ENCODE peak calls at places on chromosomes 2 and 18, in ten cellular contexts. A is neural progenitor cell, K is HCT116, O is GM06990, G is heart right ventricle, I is dorsolateral prefrontal cortex, R is OCI-LY7, N is mammary epithelial cell, Z is astrocyte of the spinal cord, U is transverse colon. B is an unnamed sample.

GRCh38 chr2:157748371-157749132 is 119.9 kb upstream of the ACVR1C start:
- DNase-seq in Z (peak), I (no peak), R (no peak), U (no peak), N (no peak), A (no peak), K (no peak), G (no peak), O (no peak), B (no peak)

GRCh38 chr2:29223851-29224692 is 108.9 kb downstream of the CLIP4 start:
- DNase-seq in O (no peak), U (peak), I (peak), R (no peak), A (no peak), N (peak), G (no peak), K (no peak), Z (peak), B (no peak)

GRCh38 chr18:47746615-47747014 is 183.8 kb downstream of the SMAD2 start:
- DNase-seq in I (no peak), N (no peak), G (no peak), Z (no peak), O (no peak), A (no peak), K (no peak), R (no peak), U (no peak), B (no peak)

GRCh38 chr2:205511221-205511620 is 171.1 kb upstream of the NRP2 start:
- DNase-seq in O (no peak), K (no peak), N (no peak), R (no peak), I (no peak), U (no peak), G (no peak), A (no peak), Z (peak), B (no peak)

GRCh38 chr2:222315443-222316121 is 16.8 kb upstream of the PAX3 start:
- DNase-seq in R (peak), U (no peak), K (no peak), G (no peak), O (no peak), I (no peak), N (no peak), A (no peak), Z (no peak), B (no peak)

GRCh38 chr18:22342625-22343024 is 75.1 kb downstream of the CTAGE1 start:
- DNase-seq in I (no peak), A (no peak), U (peak), Z (peak), R (no peak), G (no peak), N (peak), K (no peak), O (no peak), B (no peak)

GRCh38 chr2:215901796-215902195 is 111.6 kb downstream of the MREG start:
- DNase-seq in U (no peak), I (no peak), G (no peak), O (no peak), K (no peak), R (no peak), N (no peak), Z (no peak), A (no peak), B (no peak)

GRCh38 chr18:28163201-28163778 is 13.6 kb downstream of the CDH2 start:
- DNase-seq in N (no peak), G (no peak), O (no peak), R (no peak), I (no peak), A (no peak), U (no peak), Z (peak), K (no peak), B (no peak)

GRCh38 chr2:201233192-201234166 is 26.9 kb upstream of the CASP8 start:
- DNase-seq in O (peak), R (peak), K (peak), N (peak), I (no peak), A (no peak), U (peak), G (peak), Z (no peak), B (peak)

GRCh38 chr2:220076734-220077133 is 449.3 kb downstream of the SLC4A3 start:
- DNase-seq in O (no peak), R (no peak), Z (peak), I (no peak), N (peak), G (no peak), A (peak), U (no peak), K (no peak), B (peak)

GRCh38 chr2:96143231-96143847 is 1.9 kb downstream of the DUSP2 start:
- DNase-seq in R (peak), I (no peak), Z (no peak), K (no peak), N (no peak), O (no peak), U (no peak), G (no peak), A (no peak), B (no peak)

GRCh38 chr2:239323473-239323872 is 77.3 kb downstream of the HDAC4 start:
- DNase-seq in R (no peak), A (no peak), K (no peak), N (no peak), I (no peak), G (no peak), U (no peak), O (no peak), Z (no peak), B (no peak)

GRCh38 chr2:66929632-66930385 is 467.3 kb upstream of the ETAA1 start:
- DNase-seq in R (no peak), K (no peak), N (peak), O (no peak), Z (peak), G (peak), U (peak), A (no peak), I (no peak), B (peak)

GRCh38 chr2:73859721-73860586 is 31.2 kb downstream of the STAMBP start:
- DNase-seq in A (no peak), R (no peak), N (peak), O (no peak), U (no peak), K (peak), G (no peak), Z (peak), I (no peak), B (no peak)

GRCh38 chr18:59660976-59661743 is 36.1 kb downstream of the CCBE1 start:
- DNase-seq in U (no peak), N (peak), O (no peak), Z (peak), K (no peak), R (no peak), G (no peak), A (no peak), I (no peak), B (no peak)

GRCh38 chr2:56671973-56672569 is 488.3 kb downstream of the CCDC85A start:
- DNase-seq in I (no peak), R (no peak), K (no peak), N (peak), U (no peak), O (no peak), A (no peak), Z (no peak), G (no peak), B (no peak)

GRCh38 chr2:102147935-102148334 is 5.4 kb downstream of the IL1R1 start:
- DNase-seq in N (peak), R (no peak), A (no peak), U (no peak), K (no peak), Z (peak), G (no peak), I (no peak), O (no peak), B (no peak)

GRCh38 chr2:239630618-239631286 is 229.9 kb upstream of the HDAC4 start:
- DNase-seq in K (no peak), I (peak), U (no peak), N (peak), O (no peak), Z (peak), G (no peak), A (no peak), R (no peak), B (no peak)

GRCh38 chr2:113068706-113069485 is 1.1 kb downstream of the IL1F10 start:
- DNase-seq in I (no peak), R (no peak), Z (no peak), A (no peak), N (peak), K (no peak), U (no peak), O (no peak), G (no peak), B (no peak)

GRCh38 chr18:48657446-48658120 is 118.8 kb downstream of the CTIF start:
- DNase-seq in I (peak), R (no peak), O (no peak), G (no peak), Z (peak), U (no peak), A (peak), N (no peak), K (no peak), B (no peak)

GRCh38 chr18:76398295-76398694 is 96.7 kb downstream of the ZNF516 start:
- DNase-seq in U (no peak), O (no peak), Z (no peak), N (no peak), G (no peak), A (no peak), I (no peak), K (no peak), R (no peak), B (peak)

GRCh38 chr2:147182260-147182659 is 662.6 kb upstream of the ACVR2A start:
- DNase-seq in I (no peak), R (no peak), K (no peak), O (peak), G (no peak), N (peak), A (no peak), U (peak), Z (no peak), B (no peak)

GRCh38 chr18:65938592-65939372 is 188.0 kb downstream of the CDH7 start:
- DNase-seq in K (peak), N (no peak), Z (peak), A (peak), I (no peak), U (peak), R (peak), G (no peak), O (no peak), B (no peak)

GRCh38 chr2:50143822-50144575 is 887.9 kb downstream of the NRXN1 start:
- DNase-seq in U (no peak), I (no peak), O (peak), K (no peak), N (peak), G (no peak), A (peak), R (peak), Z (peak), B (no peak)

GRCh38 chr2:240257940-240258580 is 117.6 kb upstream of the OTOS start:
- DNase-seq in U (no peak), O (no peak), R (no peak), G (peak), A (no peak), I (no peak), K (no peak), Z (no peak), N (no peak), B (peak)

GRCh38 chr2:26059542-26059941 is 25.7 kb downstream of the RAB10 start:
- DNase-seq in A (no peak), N (no peak), Z (no peak), I (no peak), R (no peak), U (no peak), K (no peak), O (no peak), G (no peak), B (no peak)

GRCh38 chr2:225165052-225165451 is 122.8 kb upstream of the DOCK10 start:
- DNase-seq in N (peak), I (no peak), G (no peak), Z (peak), K (no peak), O (no peak), A (no peak), U (no peak), R (no peak), B (no peak)

GRCh38 chr2:227214622-227215041 is 50.2 kb downstream of the COL4A3 start:
- DNase-seq in R (no peak), A (no peak), O (no peak), Z (no peak), I (no peak), U (no peak), N (no peak), K (no peak), G (no peak), B (no peak)

GRCh38 chr2:217897816-217898806 is 104.7 kb downstream of the TNS1 start:
- DNase-seq in U (no peak), I (peak), K (no peak), G (peak), R (no peak), A (no peak), N (no peak), O (no peak), Z (no peak), B (peak)

GRCh38 chr18:37253424-37254255 is 312.0 kb downstream of the CELF4 start:
- DNase-seq in Z (no peak), A (peak), O (no peak), K (no peak), U (no peak), G (peak), I (no peak), N (no peak), R (no peak), B (no peak)

DNA sequence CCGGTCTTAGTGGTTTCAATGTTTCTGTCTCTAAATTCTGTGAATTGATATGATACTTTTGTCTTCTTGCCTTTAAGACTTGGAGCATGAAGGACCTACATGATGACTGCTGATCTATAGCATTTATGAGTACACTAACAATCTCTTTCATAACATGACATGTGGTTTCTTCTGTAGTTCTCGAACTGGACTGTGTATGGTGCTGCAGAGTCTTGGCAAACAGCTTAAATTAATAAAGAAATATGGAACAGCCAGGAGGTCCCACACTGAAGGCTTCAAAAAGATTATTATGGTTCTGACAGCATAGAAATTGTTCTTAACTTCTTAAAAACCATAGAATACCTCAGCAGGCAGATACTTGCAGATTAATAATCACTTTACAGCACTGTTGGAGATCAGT is 145.0 kb downstream of the DCC start:
- DNase-seq in I (no peak), K (no peak), Z (no peak), N (no peak), O (no peak), G (no peak), A (no peak), R (no peak), U (no peak), B (no peak)
- TF ChIP-seq CTCF in I (no peak), K (no peak), Z (no peak), N (no peak), O (no peak), G (no peak), A (no peak), R (no peak), U (no peak), B (no peak)

DNA sequence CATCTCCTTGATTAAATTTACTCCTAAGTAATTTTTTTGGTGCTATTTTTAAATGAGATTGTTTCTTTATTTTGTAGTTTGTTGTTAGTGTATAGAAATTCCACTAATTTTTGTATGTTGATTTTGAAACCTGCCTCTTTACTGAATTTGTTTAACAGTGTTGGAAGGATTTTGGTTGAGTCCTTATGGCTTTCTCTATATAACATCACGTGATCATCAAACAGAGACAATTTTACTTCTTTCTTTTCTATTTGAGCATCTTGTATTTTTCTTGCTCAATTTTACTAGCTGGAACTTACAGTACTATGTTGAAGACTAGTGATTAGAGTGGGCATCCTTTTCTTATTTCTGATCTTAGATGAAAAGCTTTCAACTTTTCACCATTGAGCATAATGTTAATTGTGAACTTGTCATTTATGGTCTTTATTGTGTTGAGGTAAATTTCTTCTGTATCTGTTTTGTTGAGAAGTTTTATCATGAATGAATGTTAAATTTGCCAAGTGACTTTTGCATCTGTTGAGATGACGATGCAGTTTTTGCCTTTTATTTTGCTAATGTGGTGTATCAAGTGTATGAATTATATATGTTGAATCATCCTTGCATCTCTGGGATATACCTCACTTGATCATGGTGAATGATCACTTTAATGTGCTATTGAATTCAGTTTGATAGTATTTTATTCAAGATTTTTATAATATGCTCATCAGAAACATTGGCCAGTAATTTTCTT is 645.3 kb upstream of the DDX18 start:
- DNase-seq in I (no peak), U (no peak), R (no peak), Z (no peak), K (no peak), N (no peak), A (no peak), G (no peak), O (no peak), B (no peak)
- TF ChIP-seq CTCF in I (no peak), U (no peak), R (no peak), Z (no peak), K (no peak), N (no peak), A (no peak), G (no peak), O (no peak), B (no peak)

GRCh38 chr2:163563336-163563735 is 172.5 kb downstream of the FIGN start:
- DNase-seq in A (no peak), K (no peak), Z (no peak), O (no peak), I (no peak), U (no peak), R (no peak), N (peak), G (no peak), B (no peak)

GRCh38 chr2:163570391-163570790 is 165.4 kb downstream of the FIGN start:
- DNase-seq in O (no peak), Z (no peak), A (no peak), K (no peak), N (no peak), U (no peak), R (no peak), I (no peak), G (no peak), B (no peak)

GRCh38 chr2:163565192-163565591 is 170.6 kb downstream of the FIGN start:
- DNase-seq in K (no peak), G (no peak), R (no peak), O (no peak), I (no peak), U (no peak), Z (no peak), N (peak), A (no peak), B (no peak)
- TF ChIP-seq CTCF in K (no peak), G (no peak), R (no peak), O (no peak), I (no peak), U (no peak), Z (no peak), N (peak), A (no peak), B (no peak)

GRCh38 chr2:116948258-116948657 is 866.2 kb upstream of the DDX18 start:
- DNase-seq in R (no peak), A (no peak), G (no peak), I (no peak), U (no peak), N (no peak), Z (no peak), O (no peak), K (no peak), B (no peak)

GRCh38 chr2:116949249-116949648 is 865.2 kb upstream of the DDX18 start:
- DNase-seq in I (no peak), U (no peak), Z (no peak), A (no peak), R (no peak), O (no peak), N (no peak), G (no peak), K (no peak), B (no peak)

GRCh38 chr2:116955646-116956045 is 858.8 kb upstream of the DDX18 start:
- DNase-seq in Z (no peak), O (no peak), K (no peak), A (no peak), R (no peak), N (no peak), G (no peak), I (no peak), U (no peak), B (no peak)

DNA sequence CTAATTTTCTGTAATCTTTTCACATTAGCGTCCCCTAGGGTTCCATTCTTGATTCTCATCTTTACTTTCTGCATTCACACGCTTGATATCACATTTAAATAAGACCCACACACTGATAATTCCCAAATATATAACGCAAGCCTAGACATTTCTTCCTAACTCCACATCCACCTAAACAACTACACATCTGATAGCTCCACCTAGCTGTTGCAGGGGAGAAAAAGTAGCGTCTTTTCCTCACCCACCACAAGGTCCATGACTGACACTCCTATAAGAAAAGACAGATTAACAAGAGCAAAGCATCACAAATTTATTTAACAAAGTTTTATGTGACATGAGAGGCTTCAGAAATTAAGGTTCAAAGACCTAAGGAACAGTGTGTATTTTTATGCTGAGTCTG is 862.2 kb upstream of the DDX18 start:
- DNase-seq in A (peak), N (no peak), Z (no peak), I (no peak), O (no peak), G (no peak), K (no peak), U (peak), R (no peak), B (no peak)
- TF ChIP-seq CTCF in A (peak), N (no peak), Z (peak), I (peak), O (no peak), G (no peak), K (no peak), U (peak), R (peak), B (no peak)

DNA sequence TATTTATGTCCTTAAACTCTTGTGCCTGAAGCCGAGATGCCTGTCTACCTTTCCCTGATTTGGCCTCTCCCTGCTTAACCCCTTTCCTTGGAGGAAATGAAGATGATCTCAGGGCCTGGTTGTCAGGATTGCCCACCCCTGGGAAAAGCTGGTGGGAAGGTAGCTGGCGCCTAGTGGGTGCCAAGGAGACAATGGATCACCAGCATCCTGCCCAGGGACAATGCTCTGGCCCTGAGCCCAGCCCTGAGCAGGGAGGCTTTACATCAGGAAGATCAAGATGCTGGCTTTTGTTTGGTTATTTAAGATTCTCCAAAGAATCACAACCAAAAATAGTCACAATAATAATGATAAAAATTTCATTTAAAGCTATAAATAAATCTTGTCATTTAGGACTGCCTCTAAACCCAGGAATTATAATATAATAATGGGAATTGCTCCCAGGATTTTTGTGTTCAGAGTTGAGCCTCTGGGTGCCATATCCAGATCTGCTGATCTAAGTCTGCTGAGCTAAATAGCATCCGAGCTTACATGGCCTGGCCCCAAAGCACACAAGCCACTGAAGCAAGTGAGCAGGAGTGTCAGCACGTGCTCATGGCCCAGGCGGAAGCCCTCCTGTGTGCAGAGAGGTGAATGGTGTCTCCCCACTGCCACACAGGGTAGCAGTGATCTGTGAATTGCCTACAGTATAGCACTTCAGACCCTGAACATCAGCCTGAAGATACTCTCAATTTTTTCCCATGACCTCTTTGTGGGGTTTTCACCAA is 57.8 kb upstream of the MAP3K20 start:
- DNase-seq in Z (no peak), G (peak), K (no peak), O (no peak), A (no peak), U (no peak), I (no peak), R (no peak), N (no peak), B (no peak)
- TF ChIP-seq CTCF in Z (no peak), G (no peak), K (no peak), O (no peak), A (no peak), U (no peak), I (no peak), R (no peak), N (no peak), B (no peak)

B was measured in ovary.